ENCODE peak calls at places on chromosomes 13 and 19, in five cellular contexts. L is CD8-positive, alpha-beta memory T cell; R is dorsolateral prefrontal cortex; Q is retinal pigment epithelial cell; B is NCI-H1092. W is an unnamed sample.

GRCh38 chr19:40704491-40705361 is 12.0 kb downstream of the COQ8B start:
- DNase-seq in L (no peak), R (no peak), Q (no peak), B (no peak), W (no peak)

GRCh38 chr13:24520733-24521132 is 8.2 kb upstream of the PARP4 start:
- DNase-seq in L (no peak), R (no peak), Q (no peak), B (no peak), W (no peak)

GRCh38 chr13:20058476-20058875 is 99.9 kb downstream of the ZMYM2 start:
- DNase-seq in L (no peak), R (no peak), Q (no peak), B (no peak), W (no peak)

GRCh38 chr19:12786149-12786870 is 5.0 kb upstream of the JUNB start:
- DNase-seq in L (peak), R (peak), Q (no peak), B (no peak), W (no peak)

GRCh38 chr13:28349901-28350654 is 144.8 kb downstream of the FLT1 start:
- DNase-seq in L (no peak), R (no peak), Q (no peak), B (no peak), W (no peak)

GRCh38 chr13:40057228-40057627 is 401.8 kb downstream of the COG6 start:
- DNase-seq in L (no peak), R (no peak), Q (no peak), B (no peak), W (no peak)

GRCh38 chr13:44876782-44877324 is 112.4 kb downstream of the NUFIP1 start:
- DNase-seq in L (no peak), R (no peak), Q (no peak), B (no peak), W (no peak)

GRCh38 chr13:69274231-69274630 is 833.4 kb upstream of the ATXN8OS start:
- DNase-seq in L (no peak), R (no peak), Q (no peak), B (no peak), W (no peak)

GRCh38 chr13:35781661-35782060 is 305.2 kb upstream of the MAB21L1 start:
- DNase-seq in L (no peak), R (no peak), Q (no peak), B (no peak), W (no peak)

GRCh38 chr19:1651548-1652394 is 644 bp downstream of the TCF3 start:
- DNase-seq in L (peak), R (no peak), Q (no peak), B (no peak), W (peak)

GRCh38 chr19:10321874-10322835 is 6.3 kb upstream of the FDX2 start:
- DNase-seq in L (no peak), R (no peak), Q (no peak), B (no peak), W (no peak)

GRCh38 chr13:113854238-113855011 is 9.5 kb downstream of the GAS6 start:
- DNase-seq in L (no peak), R (no peak), Q (no peak), B (no peak), W (peak)

GRCh38 chr19:44747739-44748425 is 626 bp upstream of the BCL3 start:
- DNase-seq in L (peak), R (no peak), Q (no peak), B (no peak), W (no peak)

GRCh38 chr19:42074513-42075363 is 1.2 kb upstream of the ZNF574 start:
- DNase-seq in L (no peak), R (no peak), Q (no peak), B (no peak), W (peak)

GRCh38 chr13:106373989-106374572 is 161.4 kb downstream of the EFNB2 start:
- DNase-seq in L (no peak), R (no peak), Q (peak), B (no peak), W (no peak)

GRCh38 chr13:51907040-51907732 is 45.4 kb downstream of the CCDC70 start:
- DNase-seq in L (no peak), R (no peak), Q (no peak), B (no peak), W (no peak)

GRCh38 chr19:1513492-1514294 is 874 bp upstream of the ADAMTSL5 start:
- DNase-seq in L (peak), R (no peak), Q (no peak), B (no peak), W (peak)

GRCh38 chr13:85816413-85816812 is 17.2 kb upstream of the SLITRK6 start:
- DNase-seq in L (no peak), R (no peak), Q (no peak), B (no peak), W (no peak)

GRCh38 chr19:36686365-36687213 is 823 bp upstream of the ZNF567 start:
- DNase-seq in L (no peak), R (peak), Q (no peak), B (peak), W (no peak)

GRCh38 chr13:51797664-51798488 is 6.1 kb downstream of the DHRS12 start:
- DNase-seq in L (peak), R (peak), Q (no peak), B (peak), W (no peak)

GRCh38 chr13:47114030-47114429 is 217.2 kb upstream of the HTR2A start:
- DNase-seq in L (no peak), R (no peak), Q (no peak), B (no peak), W (no peak)

GRCh38 chr19:1026189-1027019 is at the start of gene CNN2:
- DNase-seq in L (peak), R (no peak), Q (no peak), B (no peak), W (peak)

GRCh38 chr19:8324186-8325050 is 3.1 kb downstream of the RPS28 start:
- DNase-seq in L (no peak), R (no peak), Q (no peak), B (no peak), W (no peak)

GRCh38 chr19:34713262-34713637 is 20.8 kb upstream of the ZNF181 start:
- DNase-seq in L (no peak), R (no peak), Q (no peak), B (no peak), W (no peak)

W was measured in natural killer cell.